ENCODE peak calls at places on chromosomes 7 and 10, in four cellular contexts. S, W, D and O are unnamed samples.
A peak's percentile ranks its signal among the peaks of the same experiment; 100 is the strongest.

GRCh38 chr7:6636741-6637543 is at the start of gene ZNF316:
- DNase-seq in S (no peak), W (no peak), D (peak; percentile 88), O (no peak)

GRCh38 chr7:13981070-13981469 is 8.4 kb downstream of the ETV1 start:
- DNase-seq in S (no peak), W (no peak), D (peak; percentile 81), O (no peak)

GRCh38 chr7:41220275-41220674 is 482.6 kb downstream of the INHBA start:
- DNase-seq in S (no peak), W (no peak), D (no peak), O (no peak)

GRCh38 chr7:39589323-39590111 is 23.3 kb downstream of the YAE1 start:
- DNase-seq in S (peak; percentile 45), W (peak; percentile 33), D (peak; percentile 75), O (no peak)

GRCh38 chr7:107865956-107866775 is 24.8 kb upstream of the DLD start:
- DNase-seq in S (no peak), W (no peak), D (no peak), O (no peak)

GRCh38 chr7:85074-85945 is 107.1 kb upstream of the FAM20C start:
- DNase-seq in S (no peak), W (no peak), D (no peak), O (no peak)

GRCh38 chr7:111018447-111018846 is 72.5 kb upstream of the LRRN3 start:
- DNase-seq in S (no peak), W (no peak), D (no peak), O (no peak)

GRCh38 chr7:46485481-46486065 is 564.5 kb upstream of the IGFBP3 start:
- DNase-seq in S (no peak), W (no peak), D (no peak), O (no peak)

GRCh38 chr10:7696545-7696944 is 6.6 kb upstream of the ITIH2 start:
- DNase-seq in S (no peak), W (no peak), D (no peak), O (peak; percentile 82)

GRCh38 chr7:11182736-11183135 is 209.1 kb downstream of the PHF14 start:
- DNase-seq in S (no peak), W (no peak), D (no peak), O (no peak)

GRCh38 chr10:12631216-12631615 is 281.9 kb downstream of the CAMK1D start:
- DNase-seq in S (no peak), W (no peak), D (no peak), O (peak; percentile 32)

GRCh38 chr10:16777473-16778370 is 39.5 kb downstream of the RSU1 start:
- DNase-seq in S (no peak), W (no peak), D (peak; percentile 69), O (peak; percentile 50)

GRCh38 chr10:30822693-30823465 is 193.3 kb upstream of the LYZL2 start:
- DNase-seq in S (no peak), W (no peak), D (no peak), O (no peak)

GRCh38 chr10:66586073-66586472 is 339.8 kb upstream of the LRRTM3 start:
- DNase-seq in S (no peak), W (peak; percentile 46), D (no peak), O (no peak)

GRCh38 chr7:90222811-90223725 is 11.5 kb downstream of the STEAP2 start:
- DNase-seq in S (no peak), W (no peak), D (no peak), O (peak; percentile 28)

DNA sequence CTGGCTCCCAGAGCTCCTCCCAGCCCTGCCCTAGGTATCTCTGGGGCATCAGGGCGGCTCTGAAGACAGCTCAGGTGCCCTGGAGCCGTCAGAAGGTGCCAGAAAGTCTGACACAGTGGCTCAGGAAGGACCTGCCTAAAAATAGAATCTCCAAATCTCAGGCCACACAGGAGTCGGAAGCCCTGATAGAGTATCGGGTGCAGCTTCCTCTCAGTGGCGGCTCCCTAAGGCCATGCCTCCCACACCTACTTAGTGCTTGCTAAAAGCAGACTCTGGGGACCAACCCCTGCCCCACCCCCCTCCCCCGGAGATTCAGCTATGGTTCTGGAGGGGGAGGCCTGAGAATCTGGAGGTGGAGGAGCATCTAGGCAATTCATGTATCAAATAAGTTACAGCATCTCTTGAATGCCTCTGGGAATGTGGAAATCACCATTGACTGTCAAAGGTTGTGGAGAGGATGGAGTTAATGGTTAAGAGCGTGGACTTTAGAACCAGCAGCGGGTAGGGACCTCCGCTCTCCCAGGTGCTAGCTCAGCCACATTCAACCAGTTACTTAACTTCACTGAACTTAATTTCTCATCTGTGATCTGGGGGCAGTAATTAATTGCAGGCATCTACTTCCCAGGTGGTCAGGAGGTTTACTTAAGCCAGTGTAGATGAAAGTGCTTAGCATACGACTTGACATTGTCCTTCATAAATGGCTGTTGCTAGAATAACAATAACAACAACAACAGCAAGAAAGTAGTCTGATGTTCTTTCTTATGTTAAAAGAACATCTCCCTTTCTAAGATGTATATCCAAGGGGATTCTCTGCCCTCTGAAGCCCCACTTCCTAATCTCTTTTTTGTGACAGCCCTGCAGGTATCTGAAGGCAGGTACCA is 38.6 kb upstream of the MXI1 start:
- DNase-seq in S (no peak), W (no peak), D (no peak), O (peak; percentile 50)
- TF ChIP-seq NR2C2 in S (no peak), W (no peak), D (no peak), O (no peak)

GRCh38 chr10:11035318-11035920 is 17.7 kb downstream of the CELF2 start:
- DNase-seq in S (no peak), W (no peak), D (no peak), O (no peak)

GRCh38 chr10:11034762-11035161 is 17.1 kb downstream of the CELF2 start:
- DNase-seq in S (no peak), W (no peak), D (no peak), O (no peak)

GRCh38 chr10:11042375-11042774 is 24.7 kb downstream of the CELF2 start:
- DNase-seq in S (no peak), W (no peak), D (no peak), O (no peak)

GRCh38 chr10:11036424-11037011 is 18.8 kb downstream of the CELF2 start:
- DNase-seq in S (no peak), W (peak; percentile 42), D (peak; percentile 22), O (peak; percentile 11)
- TF ChIP-seq NR2C2 in S (no peak), W (no peak), D (no peak), O (no peak)

DNA sequence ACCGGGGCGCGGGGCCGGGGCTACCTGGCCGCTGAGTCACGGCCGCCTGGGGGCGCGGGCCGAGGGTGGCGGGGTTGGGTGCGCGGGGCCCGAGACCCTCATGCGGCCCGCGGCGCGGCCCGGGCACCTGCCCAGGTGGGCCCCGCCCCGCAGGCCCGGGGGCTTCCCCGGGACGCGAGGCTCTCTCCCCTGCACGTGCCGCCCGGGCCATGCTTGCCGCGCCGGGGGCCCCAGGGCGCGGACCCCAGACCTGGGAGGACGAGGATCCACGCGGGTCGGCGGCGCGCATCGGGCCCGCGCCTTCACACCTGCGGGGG is 402 bp downstream of the MAFK start:
- DNase-seq in S (no peak), W (no peak), D (no peak), O (no peak)
- TF ChIP-seq NR2C2 in S (no peak), W (no peak), D (no peak), O (no peak)

GRCh38 chr7:44463169-44463808 is 27.2 kb downstream of the NUDCD3 start:
- DNase-seq in S (no peak), W (no peak), D (no peak), O (no peak)

GRCh38 chr7:44460325-44460724 is 30.1 kb downstream of the NUDCD3 start:
- DNase-seq in S (peak; percentile 93), W (no peak), D (no peak), O (no peak)

GRCh38 chr7:44466300-44467216 is 23.9 kb downstream of the NUDCD3 start:
- DNase-seq in S (no peak), W (no peak), D (no peak), O (no peak)

GRCh38 chr7:44465490-44465889 is 25.0 kb downstream of the NUDCD3 start:
- DNase-seq in S (no peak), W (no peak), D (no peak), O (no peak)

DNA sequence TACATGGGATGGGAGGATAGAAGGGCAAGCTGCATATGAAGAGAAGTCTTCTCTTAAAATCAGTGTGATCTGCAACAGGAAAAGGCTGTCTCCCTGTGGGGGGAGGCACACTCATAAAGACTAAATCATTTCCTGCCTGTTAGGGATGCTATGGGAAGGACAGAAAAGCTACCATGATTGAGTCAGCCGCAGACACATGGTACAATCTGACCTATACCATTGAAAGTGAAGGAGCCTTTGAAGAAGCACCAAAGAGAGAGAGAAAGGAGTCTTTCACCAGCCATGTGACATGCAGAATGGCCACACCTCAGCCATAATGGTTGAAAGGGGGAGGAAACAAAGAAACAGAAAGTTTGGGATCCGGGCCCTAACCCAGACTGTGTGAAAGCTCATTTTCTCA is 29.1 kb downstream of the NUDCD3 start:
- DNase-seq in S (peak; percentile 39), W (no peak), D (no peak), O (no peak)
- TF ChIP-seq NR2C2 in S (no peak), W (no peak), D (no peak), O (no peak)

GRCh38 chr7:140562921-140563600 is 77.6 kb downstream of the DENND2A start:
- DNase-seq in S (no peak), W (no peak), D (no peak), O (no peak)

GRCh38 chr7:140557809-140558518 is 78.7 kb upstream of the MKRN1 start:
- DNase-seq in S (no peak), W (no peak), D (no peak), O (no peak)

GRCh38 chr7:140564643-140565042 is 76.0 kb downstream of the DENND2A start:
- DNase-seq in S (no peak), W (no peak), D (no peak), O (no peak)

GRCh38 chr7:140557069-140557468 is 77.8 kb upstream of the MKRN1 start:
- DNase-seq in S (no peak), W (no peak), D (no peak), O (no peak)

GRCh38 chr7:140559410-140559809 is 80.1 kb upstream of the MKRN1 start:
- DNase-seq in S (no peak), W (no peak), D (no peak), O (no peak)
- TF ChIP-seq NR2C2 in S (no peak), W (no peak), D (no peak), O (no peak)

DNA sequence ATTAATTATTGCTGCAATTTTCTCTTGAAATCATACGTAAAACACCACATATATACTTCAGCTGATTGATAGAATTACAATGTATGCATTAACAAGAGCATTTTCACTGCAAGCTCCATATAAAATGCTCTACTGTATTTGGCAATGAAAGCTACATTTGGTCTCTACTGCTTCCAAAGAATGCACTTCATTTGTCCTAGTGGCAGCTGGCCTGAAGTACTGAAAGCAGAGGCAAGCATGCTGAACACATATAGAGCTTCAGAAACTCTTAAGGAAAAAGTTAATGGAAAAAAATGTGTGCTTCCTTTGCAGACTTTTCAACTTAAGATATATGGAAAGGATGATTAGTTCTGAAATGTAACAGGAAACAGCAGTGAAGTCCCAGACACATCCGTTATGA is 537.1 kb upstream of the POM121L12 start:
- DNase-seq in S (no peak), W (no peak), D (no peak), O (no peak)
- TF ChIP-seq NR2C2 in S (no peak), W (no peak), D (no peak), O (no peak)